ENCODE peak calls at places on chromosomes 4 and X, in six cellular contexts. E is esophagus muscularis mucosa, J is transverse colon, F is SK-N-SH, D is stomach, K is HepG2. N is an unnamed sample.

GRCh38 chrX:3522016-3522690 is 175.7 kb upstream of the MXRA5 start:
- DNase-seq in D (no peak), E (no peak), F (no peak), K (no peak), J (no peak), N (no peak)

GRCh38 chrX:16786791-16787735 is 797 bp downstream of the TXLNG start:
- DNase-seq in J (peak), K (no peak), D (no peak), E (no peak), F (peak), N (no peak)

GRCh38 chr4:184317234-184317918 is 99.7 kb upstream of the ENPP6 start:
- DNase-seq in K (no peak), F (no peak), E (peak), J (no peak), D (no peak), N (no peak)

GRCh38 chr4:66023061-66023460 is 352.8 kb upstream of the EPHA5 start:
- DNase-seq in E (no peak), F (no peak), D (no peak), J (no peak), K (no peak), N (no peak)

GRCh38 chr4:84985952-84986351 is 19.5 kb upstream of the WDFY3 start:
- DNase-seq in E (no peak), F (no peak), D (no peak), K (peak), J (no peak), N (no peak)

GRCh38 chr4:92433272-92433758 is 129.5 kb downstream of the GRID2 start:
- DNase-seq in J (no peak), F (no peak), K (no peak), E (no peak), D (no peak), N (no peak)

GRCh38 chr4:1074077-1074476 is 39.3 kb downstream of the RNF212 start:
- DNase-seq in E (no peak), D (no peak), K (no peak), J (no peak), F (no peak), N (no peak)

GRCh38 chrX:72609313-72609712 is 36.7 kb upstream of the HDAC8 start:
- DNase-seq in J (no peak), E (no peak), D (no peak), K (peak), F (no peak), N (no peak)

GRCh38 chrX:40008841-40009461 is 88.8 kb downstream of the BCOR start:
- DNase-seq in E (no peak), D (no peak), J (peak), F (peak), K (no peak), N (peak)

GRCh38 chr4:24260922-24261581 is 323.3 kb downstream of the DHX15 start:
- DNase-seq in F (no peak), D (no peak), K (no peak), J (no peak), E (no peak), N (no peak)

GRCh38 chr4:173397604-173398003 is 1.3 kb downstream of the SCRG1 start:
- DNase-seq in K (no peak), E (no peak), F (no peak), D (no peak), J (no peak), N (no peak)

GRCh38 chrX:154457491-154458115 is 478 bp upstream of the PLXNA3 start:
- DNase-seq in F (peak), D (peak), J (peak), K (no peak), E (no peak), N (no peak)

GRCh38 chr4:127783026-127783769 is 1.1 kb downstream of the HSPA4L start:
- DNase-seq in E (peak), D (peak), K (peak), J (peak), F (peak), N (peak)

GRCh38 chrX:9166566-9166909 is 132.6 kb upstream of the FAM9B start:
- DNase-seq in E (no peak), J (no peak), K (no peak), D (no peak), F (no peak), N (no peak)

GRCh38 chrX:148774276-148774675 is 273.9 kb downstream of the AFF2 start:
- DNase-seq in J (no peak), D (no peak), F (no peak), E (no peak), K (no peak), N (no peak)

GRCh38 chrX:17917945-17918577 is 57.0 kb upstream of the RAI2 start:
- DNase-seq in D (no peak), J (no peak), F (no peak), E (no peak), K (no peak), N (no peak)

GRCh38 chrX:17923546-17923945 is 62.4 kb upstream of the RAI2 start:
- DNase-seq in J (no peak), F (peak), D (no peak), K (no peak), E (no peak), N (no peak)

GRCh38 chrX:17922303-17922702 is 61.2 kb upstream of the RAI2 start:
- DNase-seq in J (peak), E (no peak), F (peak), D (no peak), K (no peak), N (no peak)

GRCh38 chrX:17919896-17920446 is 58.9 kb upstream of the RAI2 start:
- DNase-seq in E (no peak), D (no peak), J (no peak), F (no peak), K (no peak), N (no peak)
- TF ChIP-seq EP300 in E (no peak), D (no peak), J (no peak), F (no peak), K (no peak), N (no peak)

DNA sequence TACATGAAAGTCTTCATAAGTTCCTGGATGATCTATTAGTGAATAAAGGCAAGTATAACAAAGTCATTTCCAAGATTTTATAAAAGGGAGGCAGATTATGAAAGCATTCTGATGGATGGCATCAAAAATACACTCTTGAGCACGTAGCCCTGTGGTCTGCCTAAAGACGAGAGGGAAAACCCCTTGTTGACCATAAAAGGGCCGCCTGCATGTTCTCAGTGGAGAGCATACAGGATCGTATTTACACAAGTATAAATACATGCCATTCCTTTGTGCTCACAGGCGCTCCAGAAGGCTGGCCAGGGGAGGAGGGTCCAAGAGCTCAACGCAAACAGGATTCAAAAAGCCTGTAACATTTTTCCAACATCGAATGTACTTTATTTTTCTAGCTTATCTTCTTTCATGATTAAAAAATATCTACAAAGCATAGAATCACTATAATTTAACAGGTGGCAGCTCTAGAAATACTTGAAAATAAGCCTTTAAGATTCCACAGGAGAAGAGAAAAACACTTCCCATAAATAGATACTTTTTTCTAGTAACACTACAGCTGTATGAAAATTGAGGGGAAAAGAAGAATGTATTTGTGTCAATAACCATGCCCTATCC is 29.6 kb downstream of the PDGFC start:
- DNase-seq in D (peak), J (peak), E (no peak), K (peak), F (no peak), N (no peak)
- TF ChIP-seq POLR2AphosphoS5 in D (peak), J (peak), E (peak), K (no peak), F (no peak), N (no peak)

GRCh38 chrX:11364835-11365234 is 71.6 kb downstream of the AMELX start:
- DNase-seq in J (no peak), E (no peak), F (no peak), D (no peak), K (no peak), N (no peak)

GRCh38 chrX:11367609-11368430 is 74.6 kb downstream of the AMELX start:
- DNase-seq in F (no peak), D (no peak), J (no peak), E (no peak), K (no peak), N (no peak)

GRCh38 chrX:11366998-11367595 is 73.9 kb downstream of the AMELX start:
- DNase-seq in D (no peak), J (no peak), K (no peak), F (no peak), E (no peak), N (no peak)

GRCh38 chrX:11365426-11365825 is 72.2 kb downstream of the AMELX start:
- DNase-seq in E (no peak), D (no peak), F (no peak), K (no peak), J (no peak), N (no peak)

GRCh38 chrX:11363069-11363594 is 69.9 kb downstream of the AMELX start:
- DNase-seq in D (no peak), J (no peak), E (no peak), F (no peak), K (no peak), N (no peak)
- TF ChIP-seq EP300 in D (no peak), J (no peak), E (no peak), F (no peak), K (no peak), N (no peak)

DNA sequence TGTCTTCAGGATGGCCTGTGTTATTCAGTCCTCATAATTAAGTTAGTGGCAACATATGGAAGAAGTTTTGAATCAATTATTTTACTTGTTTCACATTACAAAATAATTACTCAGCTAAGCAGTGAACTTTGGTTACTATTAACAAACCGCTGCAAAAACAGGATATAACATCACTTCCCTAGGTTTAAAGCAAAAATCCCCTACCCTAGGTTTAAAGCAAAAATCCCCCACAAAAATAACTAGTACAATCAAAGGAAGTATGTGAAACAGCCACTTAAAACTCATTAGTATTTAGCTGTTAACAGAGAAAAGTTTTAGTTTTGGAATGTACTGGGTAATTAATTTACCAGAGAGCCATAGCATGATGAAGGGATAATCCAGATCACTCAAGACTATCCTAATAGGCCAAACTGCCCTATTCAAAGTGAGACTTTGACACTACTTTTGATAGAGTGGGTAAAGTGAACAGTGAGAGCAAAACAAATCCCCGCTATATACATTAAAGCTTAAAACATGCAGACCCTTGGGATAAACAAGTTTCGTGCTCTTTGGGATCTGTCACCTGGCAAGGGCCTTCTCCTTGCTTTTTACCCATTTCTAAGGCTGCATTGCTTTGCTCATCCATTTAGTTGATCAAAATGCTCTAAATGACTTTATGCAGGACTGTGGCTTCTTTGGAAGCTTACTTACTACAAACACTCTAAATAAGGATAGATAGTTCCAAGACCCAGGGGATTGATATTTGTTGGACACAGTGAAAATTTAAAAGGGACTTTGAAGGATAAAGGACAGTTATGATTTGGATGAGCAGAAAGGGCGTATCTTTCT is 36.4 kb upstream of the GPR174 start:
- DNase-seq in E (no peak), F (no peak), J (no peak), K (no peak), D (no peak), N (no peak)
- TF ChIP-seq POLR2AphosphoS5 in E (no peak), F (no peak), J (no peak), K (no peak), D (no peak), N (no peak)

GRCh38 chr4:20353646-20354045 is 101.9 kb downstream of the SLIT2 start:
- DNase-seq in D (no peak), J (no peak), K (no peak), F (no peak), E (no peak), N (no peak)
- TF ChIP-seq EP300 in D (no peak), J (no peak), K (no peak), F (no peak), E (no peak), N (no peak)

GRCh38 chr4:87523307-87523706 is 5.9 kb downstream of the SPARCL1 start:
- DNase-seq in J (no peak), E (no peak), F (no peak), D (no peak), K (no peak), N (no peak)

GRCh38 chr4:87524456-87524855 is 4.7 kb downstream of the SPARCL1 start:
- DNase-seq in F (no peak), K (no peak), E (no peak), J (no peak), D (no peak), N (no peak)

GRCh38 chr4:87529187-87529586 is at the start of gene SPARCL1:
- DNase-seq in D (no peak), F (no peak), E (no peak), K (no peak), J (peak), N (no peak)

GRCh38 chr4:87527446-87528240 is 1.5 kb downstream of the SPARCL1 start:
- DNase-seq in D (no peak), F (no peak), E (no peak), K (no peak), J (no peak), N (no peak)

DNA sequence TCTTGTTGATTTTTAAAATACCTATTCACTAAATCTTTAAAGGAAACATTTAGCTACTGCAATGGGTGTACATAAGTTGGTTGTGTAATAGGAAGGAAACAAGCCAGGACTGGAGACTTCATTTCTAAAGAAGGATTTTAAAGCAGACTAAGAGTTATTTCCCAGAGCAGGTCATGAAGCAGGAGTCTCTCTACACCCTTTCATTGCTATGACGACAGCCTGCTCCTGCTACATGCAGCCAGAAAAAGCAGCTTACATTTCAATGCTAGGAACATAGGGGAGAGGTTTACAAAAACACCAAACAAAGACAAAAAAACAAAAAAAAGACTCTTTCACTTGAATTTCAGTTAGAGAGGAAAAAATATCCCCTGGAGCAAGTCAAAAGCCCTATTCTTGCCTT is 3.5 kb downstream of the SPARCL1 start:
- DNase-seq in K (no peak), D (no peak), F (no peak), E (no peak), J (no peak), N (no peak)
- TF ChIP-seq POLR2AphosphoS5 in K (no peak), D (peak), F (no peak), E (peak), J (peak), N (no peak)

GRCh38 chrX:65697173-65697572 is 29.7 kb downstream of the MSN start:
- DNase-seq in J (no peak), E (no peak), K (no peak), D (no peak), F (no peak), N (no peak)

GRCh38 chrX:65695849-65696248 is 28.4 kb downstream of the MSN start:
- DNase-seq in D (no peak), E (no peak), K (no peak), F (no peak), J (no peak), N (no peak)

GRCh38 chrX:65702956-65703355 is 35.5 kb downstream of the MSN start:
- DNase-seq in D (no peak), K (no peak), E (no peak), F (no peak), J (no peak), N (no peak)

GRCh38 chrX:65696613-65697012 is 29.2 kb downstream of the MSN start:
- DNase-seq in E (no peak), K (no peak), J (no peak), D (no peak), F (no peak), N (no peak)

GRCh38 chrX:65697915-65698796 is 30.7 kb downstream of the MSN start:
- DNase-seq in F (no peak), E (no peak), K (no peak), D (peak), J (peak), N (no peak)
- TF ChIP-seq EP300 in F (no peak), E (no peak), K (no peak), D (no peak), J (no peak), N (no peak)

GRCh38 chr4:54542540-54543041 is 115.2 kb upstream of the KIT start:
- DNase-seq in E (no peak), J (no peak), K (no peak), F (no peak), D (no peak), N (no peak)
- TF ChIP-seq POLR2AphosphoS5 in E (no peak), J (no peak), K (no peak), F (no peak), D (no peak), N (no peak)

N was measured in suprapubic skin.